ENCODE peak calls at places on chromosomes 6 and 20, in nine cellular contexts. S is GM03348, Q is epithelial cell of esophagus, J is D341Med, F is SJSA1, Z is AG09319, W is T follicular helper cell, R is GM12865, N is DMS53. T is an unnamed sample.

GRCh38 chr20:58839474-58839874 is 11.2 kb downstream of the GNAS-AS1 start:
- DNase-seq in Z (no peak), Q (no peak), R (peak; percentile 46), F (peak; percentile 72), S (peak; percentile 42), N (no peak), J (peak; percentile 80), W (peak; percentile 29), T (peak; percentile 22)

GRCh38 chr20:3660262-3661059 is 2.7 kb downstream of the GFRA4 start:
- DNase-seq in J (no peak), R (no peak), S (no peak), Z (no peak), Q (no peak), F (no peak), W (no peak), N (no peak), T (no peak)

GRCh38 chr6:56757585-56757984 is 114.9 kb upstream of the DST start:
- DNase-seq in J (peak; percentile 58), W (no peak), R (peak; percentile 74), Q (peak; percentile 78), N (peak; percentile 62), F (no peak), Z (no peak), S (no peak), T (no peak)

GRCh38 chr20:3380228-3381070 is 27.0 kb downstream of the DNAAF9 start:
- DNase-seq in F (no peak), W (no peak), J (no peak), S (no peak), R (no peak), N (no peak), Q (no peak), Z (no peak), T (no peak)

GRCh38 chr6:43952746-43953145 is 174.5 kb downstream of the MRPL14 start:
- DNase-seq in F (peak; percentile 54), Z (no peak), N (no peak), W (no peak), Q (no peak), J (no peak), S (no peak), R (peak; percentile 28), T (no peak)

GRCh38 chr6:89887452-89888137 is 6.7 kb upstream of the GJA10 start:
- DNase-seq in S (no peak), W (no peak), F (no peak), N (peak; percentile 47), J (peak; percentile 33), R (no peak), Z (no peak), Q (peak; percentile 15), T (no peak)

GRCh38 chr6:127385668-127386385 is 42.4 kb upstream of the ECHDC1 start:
- DNase-seq in S (no peak), R (no peak), N (no peak), W (no peak), Q (no peak), F (no peak), Z (no peak), J (no peak), T (no peak)

GRCh38 chr6:53436904-53437303 is 88.2 kb upstream of the ELOVL5 start:
- DNase-seq in Q (no peak), Z (no peak), J (no peak), R (no peak), N (no peak), F (no peak), W (no peak), S (no peak), T (no peak)

GRCh38 chr20:11140359-11140758 is 466.6 kb upstream of the JAG1 start:
- DNase-seq in J (no peak), F (peak; percentile 45), W (no peak), Z (no peak), S (peak; percentile 58), N (no peak), Q (peak; percentile 97), R (no peak), T (no peak)

GRCh38 chr20:62030834-62031434 is 34.7 kb downstream of the TAF4 start:
- DNase-seq in Z (no peak), R (peak; percentile 74), J (no peak), N (peak; percentile 49), W (peak; percentile 17), Q (peak; percentile 74), F (no peak), S (no peak), T (peak; percentile 35)

T was measured in naive thymus-derived CD8-positive, alpha-beta T cell.